ENCODE peak calls at places on chromosomes 4 and X, in four cellular contexts. V, E, H and O are unnamed samples.

GRCh38 chrX:33855251-33855650 is 276.9 kb downstream of the FAM47A start:
- DNase-seq in H (no peak), V (no peak), E (no peak), O (no peak)

GRCh38 chr4:27787195-27787594 is 926.6 kb downstream of the STIM2 start:
- DNase-seq in E (no peak), V (no peak), H (no peak), O (no peak)

GRCh38 chrX:41258281-41258680 is 75.7 kb upstream of the DDX3X start:
- DNase-seq in E (no peak), H (no peak), V (no peak), O (no peak)

GRCh38 chr4:4867745-4868505 is 8.5 kb downstream of the MSX1 start:
- DNase-seq in V (no peak), H (no peak), E (no peak), O (no peak)

GRCh38 chr4:74618659-74619058 is 173.7 kb downstream of the AREG start:
- DNase-seq in H (no peak), E (no peak), V (peak), O (no peak)

GRCh38 chrX:154542723-154543424 is 3.8 kb downstream of the G6PD start:
- DNase-seq in H (no peak), E (no peak), V (peak), O (peak)

GRCh38 chrX:121851033-121851432 is 803.6 kb downstream of the GLUD2 start:
- DNase-seq in H (no peak), E (no peak), V (no peak), O (no peak)

GRCh38 chr4:112765317-112765989 is 128.5 kb downstream of the LARP7 start:
- DNase-seq in V (peak), E (peak), H (peak), O (peak)

GRCh38 chr4:73816814-73817213 is 19.7 kb upstream of the CXCL6 start:
- DNase-seq in V (peak), E (no peak), H (no peak), O (no peak)

GRCh38 chr4:31328921-31329320 is 608.8 kb downstream of the PCDH7 start:
- DNase-seq in V (no peak), E (no peak), H (no peak), O (no peak)

GRCh38 chr4:83204731-83205130 is 79.9 kb downstream of the COQ2 start:
- DNase-seq in H (no peak), E (no peak), V (no peak), O (no peak)

GRCh38 chr4:15652191-15652590 is 3.0 kb downstream of the FBXL5 start:
- DNase-seq in V (no peak), E (no peak), H (no peak), O (no peak)

GRCh38 chr4:15648600-15648999 is 6.6 kb downstream of the FBXL5 start:
- DNase-seq in V (no peak), H (no peak), E (no peak), O (no peak)

GRCh38 chr4:15651682-15652081 is 3.5 kb downstream of the FBXL5 start:
- DNase-seq in V (no peak), E (no peak), H (no peak), O (no peak)

GRCh38 chr4:15653430-15653829 is 1.7 kb downstream of the FBXL5 start:
- DNase-seq in H (no peak), V (no peak), E (no peak), O (no peak)

GRCh38 chr4:15649914-15650545 is 5.1 kb downstream of the FBXL5 start:
- DNase-seq in V (peak), H (peak), E (peak), O (peak)
- TF ChIP-seq BHLHE40 in V (no peak), H (no peak), E (no peak), O (no peak)

GRCh38 chr4:186778134-186778533 is 54.5 kb upstream of the FAT1 start:
- DNase-seq in V (no peak), H (no peak), E (no peak), O (no peak)
- TF ChIP-seq MYC in V (no peak), H (no peak), E (no peak), O (no peak)

DNA sequence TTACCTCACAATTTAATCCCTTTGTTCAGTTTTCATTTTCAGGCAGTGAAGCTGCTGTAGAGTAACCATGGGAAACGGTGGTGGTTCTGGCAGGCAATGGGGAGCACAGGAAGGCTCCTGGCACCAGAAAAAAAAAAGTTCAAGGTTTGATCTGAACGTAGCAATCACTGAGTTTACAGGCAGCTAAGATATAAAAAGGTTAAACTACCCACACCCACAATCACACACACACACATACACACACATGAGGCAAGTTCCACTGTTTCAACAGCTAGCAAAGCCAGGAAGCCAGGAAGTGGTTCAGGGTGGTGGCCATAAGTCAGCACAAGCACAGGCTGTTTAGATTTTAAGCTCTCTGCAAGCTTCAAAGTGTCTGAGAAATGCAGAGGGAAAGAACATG is at the start of gene SULT1B1:
- DNase-seq in V (no peak), H (no peak), E (no peak), O (no peak)
- TF ChIP-seq BHLHE40 in V (no peak), H (no peak), E (no peak), O (no peak)

GRCh38 chrX:71659959-71660358 is 7.4 kb upstream of the LOC101059915 start:
- DNase-seq in V (no peak), H (no peak), E (no peak), O (no peak)
- TF ChIP-seq MYC in V (no peak), H (no peak), E (no peak), O (no peak)

DNA sequence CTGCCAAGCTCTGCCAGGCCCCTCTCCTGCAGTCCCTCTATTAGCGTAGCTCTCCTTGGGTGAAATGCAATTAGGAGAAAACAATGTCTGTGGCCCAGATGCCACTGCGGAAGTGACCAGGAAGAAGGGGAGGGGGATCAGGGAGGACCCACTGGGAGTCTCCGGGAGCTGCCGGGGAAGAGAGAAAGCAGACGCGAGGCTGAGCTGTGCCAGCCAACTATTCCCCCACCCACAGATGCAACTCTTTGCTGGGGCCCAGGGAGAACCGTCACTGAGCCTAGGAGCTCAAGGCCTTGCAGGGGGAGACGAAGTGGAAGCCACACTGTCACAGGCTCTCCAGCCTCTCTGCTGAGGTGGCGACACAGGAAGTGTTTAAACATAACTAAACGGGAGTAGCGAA is 149.2 kb downstream of the BCOR start:
- DNase-seq in E (no peak), H (no peak), V (no peak), O (no peak)
- TF ChIP-seq BHLHE40 in E (no peak), H (no peak), V (no peak), O (no peak)